ENCODE peak calls at places on chromosomes 6 and 20, in five cellular contexts. One of them, this sample, is unnamed.
A peak's percentile ranks its signal among the peaks of the same experiment; 100 is the strongest.

GRCh38 chr20:1934578-1935573 is 39.7 kb downstream of the SIRPA start:
- DNase-seq in left lung: no peak
- DNase-seq in tibial nerve: peak; percentile 69
- DNase-seq in body of pancreas: peak; percentile 54
- DNase-seq in Karpas-422: no peak
- DNase-seq in this sample: no peak

GRCh38 chr6:89037156-89037900 is 43.2 kb upstream of the PNRC1 start:
- DNase-seq in Karpas-422: no peak
- DNase-seq in tibial nerve: no peak
- DNase-seq in body of pancreas: no peak
- DNase-seq in left lung: peak; percentile 60
- DNase-seq in this sample: no peak

GRCh38 chr6:108497883-108498282 is 62.8 kb upstream of the FOXO3 start:
- DNase-seq in Karpas-422: peak; percentile 84
- DNase-seq in left lung: no peak
- DNase-seq in body of pancreas: no peak
- DNase-seq in tibial nerve: no peak
- DNase-seq in this sample: no peak

GRCh38 chr20:49431345-49431744 is 51.1 kb downstream of the KCNB1 start:
- DNase-seq in Karpas-422: no peak
- DNase-seq in left lung: no peak
- DNase-seq in tibial nerve: no peak
- DNase-seq in body of pancreas: no peak
- DNase-seq in this sample: no peak

GRCh38 chr6:15936503-15936902 is 192.4 kb upstream of the MYLIP start:
- DNase-seq in body of pancreas: no peak
- DNase-seq in tibial nerve: no peak
- DNase-seq in Karpas-422: peak; percentile 63
- DNase-seq in left lung: no peak
- DNase-seq in this sample: no peak

GRCh38 chr6:125294925-125295324 is 6.8 kb downstream of the HDDC2 start:
- DNase-seq in Karpas-422: no peak
- DNase-seq in body of pancreas: peak; percentile 34
- DNase-seq in left lung: no peak
- DNase-seq in tibial nerve: no peak
- DNase-seq in this sample: no peak

GRCh38 chr6:167560673-167561569 is 236.0 kb downstream of the TTLL2 start:
- DNase-seq in Karpas-422: no peak
- DNase-seq in left lung: no peak
- DNase-seq in body of pancreas: no peak
- DNase-seq in tibial nerve: no peak
- DNase-seq in this sample: no peak

GRCh38 chr6:31710490-31711219 is 4.0 kb downstream of the LY6G6F start:
- DNase-seq in Karpas-422: no peak
- DNase-seq in body of pancreas: no peak
- DNase-seq in tibial nerve: no peak
- DNase-seq in left lung: no peak
- DNase-seq in this sample: no peak

GRCh38 chr20:1909097-1909496 is 13.9 kb downstream of the SIRPA start:
- DNase-seq in tibial nerve: no peak
- DNase-seq in Karpas-422: no peak
- DNase-seq in body of pancreas: no peak
- DNase-seq in left lung: no peak
- DNase-seq in this sample: no peak

GRCh38 chr20:5376228-5376627 is 59.5 kb upstream of the PROKR2 start:
- DNase-seq in tibial nerve: no peak
- DNase-seq in left lung: no peak
- DNase-seq in body of pancreas: no peak
- DNase-seq in Karpas-422: no peak
- DNase-seq in this sample: no peak

GRCh38 chr20:37158248-37158647 is 20.9 kb upstream of the RPN2 start:
- DNase-seq in tibial nerve: no peak
- DNase-seq in Karpas-422: no peak
- DNase-seq in left lung: no peak
- DNase-seq in body of pancreas: no peak
- DNase-seq in this sample: no peak

GRCh38 chr6:155787168-155787567 is 331.5 kb upstream of the NOX3 start:
- DNase-seq in Karpas-422: no peak
- DNase-seq in body of pancreas: no peak
- DNase-seq in left lung: no peak
- DNase-seq in tibial nerve: no peak
- DNase-seq in this sample: no peak

GRCh38 chr20:48180039-48180438 is 394.8 kb upstream of the SULF2 start:
- DNase-seq in left lung: no peak
- DNase-seq in body of pancreas: no peak
- DNase-seq in tibial nerve: no peak
- DNase-seq in Karpas-422: no peak
- DNase-seq in this sample: no peak

GRCh38 chr6:85866758-85867401 is 224.2 kb upstream of the SYNCRIP start:
- DNase-seq in body of pancreas: no peak
- DNase-seq in Karpas-422: peak; percentile 17
- DNase-seq in tibial nerve: no peak
- DNase-seq in left lung: no peak
- DNase-seq in this sample: no peak

GRCh38 chr6:167546611-167547327 is 221.9 kb downstream of the TTLL2 start:
- DNase-seq in body of pancreas: peak; percentile 93
- DNase-seq in tibial nerve: no peak
- DNase-seq in left lung: no peak
- DNase-seq in Karpas-422: no peak
- DNase-seq in this sample: no peak

GRCh38 chr6:132087391-132087790 is 136.2 kb upstream of the CCN2 start:
- DNase-seq in left lung: no peak
- DNase-seq in body of pancreas: no peak
- DNase-seq in Karpas-422: no peak
- DNase-seq in tibial nerve: no peak
- DNase-seq in this sample: no peak

GRCh38 chr6:149978610-149979009 is 14.9 kb downstream of the ULBP1 start:
- DNase-seq in body of pancreas: no peak
- DNase-seq in left lung: no peak
- DNase-seq in Karpas-422: no peak
- DNase-seq in tibial nerve: no peak
- DNase-seq in this sample: no peak

GRCh38 chr20:23027721-23028120 is 7.4 kb upstream of the SSTR4 start:
- DNase-seq in Karpas-422: no peak
- DNase-seq in tibial nerve: no peak
- DNase-seq in body of pancreas: no peak
- DNase-seq in left lung: no peak
- DNase-seq in this sample: no peak

GRCh38 chr20:17671051-17671450 is 11.0 kb downstream of the RRBP1 start:
- DNase-seq in tibial nerve: no peak
- DNase-seq in body of pancreas: no peak
- DNase-seq in Karpas-422: no peak
- DNase-seq in left lung: no peak
- DNase-seq in this sample: no peak

GRCh38 chr6:45663181-45664180 is 285.7 kb upstream of the SUPT3H start:
- DNase-seq in body of pancreas: no peak
- DNase-seq in tibial nerve: no peak
- DNase-seq in Karpas-422: no peak
- DNase-seq in left lung: no peak
- DNase-seq in this sample: no peak

GRCh38 chr20:47150403-47151152 is 205.9 kb downstream of the ZMYND8 start:
- DNase-seq in tibial nerve: peak; percentile 53
- DNase-seq in left lung: peak; percentile 69
- DNase-seq in Karpas-422: peak; percentile 81
- DNase-seq in body of pancreas: peak; percentile 33
- DNase-seq in this sample: no peak

GRCh38 chr6:1771324-1771723 is 161.6 kb downstream of the FOXC1 start:
- DNase-seq in body of pancreas: no peak
- DNase-seq in left lung: no peak
- DNase-seq in tibial nerve: no peak
- DNase-seq in Karpas-422: no peak
- DNase-seq in this sample: no peak

GRCh38 chr6:6659600-6660327 is 71.2 kb downstream of the LY86 start:
- DNase-seq in tibial nerve: no peak
- DNase-seq in left lung: peak; percentile 66
- DNase-seq in Karpas-422: peak; percentile 91
- DNase-seq in body of pancreas: no peak
- DNase-seq in this sample: no peak
- H3K27ac ChIP-seq in tibial nerve: no peak overlapping the region
- H3K27ac ChIP-seq in left lung: peak overlapping the region; percentile 65
- H3K27ac ChIP-seq in Karpas-422: peak overlapping the region; percentile 91
- H3K27ac ChIP-seq in body of pancreas: no peak overlapping the region
- H3K27ac ChIP-seq in this sample: no peak overlapping the region

GRCh38 chr6:159080217-159080976 is 35.6 kb upstream of the TAGAP start:
- DNase-seq in body of pancreas: no peak
- DNase-seq in Karpas-422: peak; percentile 85
- DNase-seq in tibial nerve: no peak
- DNase-seq in left lung: no peak
- DNase-seq in this sample: no peak
- H3K27ac ChIP-seq in body of pancreas: no peak overlapping the region
- H3K27ac ChIP-seq in Karpas-422: peak overlapping the region; percentile 75
- H3K27ac ChIP-seq in tibial nerve: no peak overlapping the region
- H3K27ac ChIP-seq in left lung: no peak overlapping the region
- H3K27ac ChIP-seq in this sample: no peak overlapping the region

DNA sequence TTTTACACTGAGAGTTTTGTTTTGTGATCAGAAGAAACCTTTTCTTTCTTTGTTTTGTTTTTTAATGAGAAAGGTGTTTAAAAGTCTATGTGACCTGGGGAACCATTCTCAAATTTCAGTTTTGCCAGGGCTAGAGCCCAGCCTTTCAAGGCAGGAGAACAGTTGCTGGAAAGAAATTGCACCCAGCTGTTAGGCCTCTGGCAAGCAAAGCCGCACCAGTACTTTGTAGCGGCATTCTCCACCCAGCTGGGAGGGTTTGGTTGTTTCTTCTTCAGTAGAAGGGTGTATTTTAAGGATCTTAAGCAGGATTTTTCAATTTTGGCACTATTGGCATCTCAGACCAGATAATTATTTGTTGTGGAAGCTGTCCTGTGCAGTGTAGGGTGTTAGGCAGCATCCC is 16.6 kb upstream of the MAPK13 start:
- DNase-seq in tibial nerve: no peak
- DNase-seq in left lung: no peak
- DNase-seq in body of pancreas: no peak
- DNase-seq in Karpas-422: no peak
- DNase-seq in this sample: no peak
- H3K27ac ChIP-seq in tibial nerve: no peak overlapping the region
- H3K27ac ChIP-seq in left lung: no peak overlapping the region
- H3K27ac ChIP-seq in body of pancreas: no peak overlapping the region
- H3K27ac ChIP-seq in Karpas-422: peak overlapping the region; percentile 92
- H3K27ac ChIP-seq in this sample: no peak overlapping the region

DNA sequence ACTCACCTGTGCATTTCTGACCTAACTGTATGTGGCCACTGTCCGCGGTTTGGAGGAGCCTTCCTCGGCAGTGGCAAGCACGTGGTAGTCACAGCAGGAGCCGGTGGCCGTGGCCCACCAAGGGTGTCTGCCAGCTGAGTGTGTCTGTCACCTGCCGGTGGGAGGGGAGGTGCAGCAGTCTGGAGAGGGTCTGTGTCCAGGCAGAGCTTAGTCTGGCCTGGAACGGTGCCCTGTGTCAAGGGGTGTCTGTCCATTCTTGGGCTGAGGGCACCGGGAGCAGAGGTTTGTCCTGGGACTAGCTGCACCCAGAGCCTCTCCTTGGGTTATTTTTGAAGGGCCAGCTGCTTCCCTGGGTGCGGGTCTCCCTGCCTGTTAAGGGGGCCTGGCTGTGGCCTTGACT is 5.0 kb downstream of the RBM38 start:
- DNase-seq in tibial nerve: no peak
- DNase-seq in Karpas-422: peak; percentile 53
- DNase-seq in body of pancreas: no peak
- DNase-seq in left lung: no peak
- DNase-seq in this sample: no peak
- H3K27ac ChIP-seq in tibial nerve: peak overlapping the region; percentile 84
- H3K27ac ChIP-seq in Karpas-422: peak overlapping the region; percentile 98
- H3K27ac ChIP-seq in body of pancreas: no peak overlapping the region
- H3K27ac ChIP-seq in left lung: no peak overlapping the region
- H3K27ac ChIP-seq in this sample: peak overlapping the region; percentile 72

GRCh38 chr6:41958022-41958856 is 16.6 kb upstream of the CCND3 start:
- DNase-seq in left lung: no peak
- DNase-seq in tibial nerve: no peak
- DNase-seq in Karpas-422: no peak
- DNase-seq in body of pancreas: no peak
- DNase-seq in this sample: no peak
- H3K27ac ChIP-seq in left lung: no peak overlapping the region
- H3K27ac ChIP-seq in tibial nerve: no peak overlapping the region
- H3K27ac ChIP-seq in Karpas-422: no peak overlapping the region
- H3K27ac ChIP-seq in body of pancreas: no peak overlapping the region
- H3K27ac ChIP-seq in this sample: no peak overlapping the region

DNA sequence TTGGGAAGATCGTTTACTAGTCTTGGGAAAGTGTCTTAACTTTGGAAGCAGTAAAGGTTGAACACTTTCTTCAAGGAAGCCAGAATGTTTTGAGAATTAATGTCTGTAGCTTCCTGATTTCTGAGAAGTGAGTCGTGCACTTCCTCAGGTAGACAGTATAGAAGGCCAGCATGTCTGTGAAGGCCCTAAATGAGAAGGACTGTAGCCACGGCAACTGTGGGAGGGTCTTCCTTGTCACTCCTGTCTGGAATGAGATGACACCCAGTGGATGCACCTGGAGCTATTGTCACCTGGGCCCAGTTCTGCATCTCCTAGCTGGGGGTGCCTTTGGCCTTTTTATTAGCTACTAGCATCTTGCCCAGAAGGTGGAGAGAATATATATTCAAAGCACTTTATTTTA is 8.8 kb downstream of the STX16 start:
- DNase-seq in tibial nerve: no peak
- DNase-seq in left lung: no peak
- DNase-seq in Karpas-422: no peak
- DNase-seq in body of pancreas: no peak
- DNase-seq in this sample: no peak
- H3K27ac ChIP-seq in tibial nerve: no peak overlapping the region
- H3K27ac ChIP-seq in left lung: no peak overlapping the region
- H3K27ac ChIP-seq in Karpas-422: peak overlapping the region; percentile 57
- H3K27ac ChIP-seq in body of pancreas: no peak overlapping the region
- H3K27ac ChIP-seq in this sample: no peak overlapping the region

DNA sequence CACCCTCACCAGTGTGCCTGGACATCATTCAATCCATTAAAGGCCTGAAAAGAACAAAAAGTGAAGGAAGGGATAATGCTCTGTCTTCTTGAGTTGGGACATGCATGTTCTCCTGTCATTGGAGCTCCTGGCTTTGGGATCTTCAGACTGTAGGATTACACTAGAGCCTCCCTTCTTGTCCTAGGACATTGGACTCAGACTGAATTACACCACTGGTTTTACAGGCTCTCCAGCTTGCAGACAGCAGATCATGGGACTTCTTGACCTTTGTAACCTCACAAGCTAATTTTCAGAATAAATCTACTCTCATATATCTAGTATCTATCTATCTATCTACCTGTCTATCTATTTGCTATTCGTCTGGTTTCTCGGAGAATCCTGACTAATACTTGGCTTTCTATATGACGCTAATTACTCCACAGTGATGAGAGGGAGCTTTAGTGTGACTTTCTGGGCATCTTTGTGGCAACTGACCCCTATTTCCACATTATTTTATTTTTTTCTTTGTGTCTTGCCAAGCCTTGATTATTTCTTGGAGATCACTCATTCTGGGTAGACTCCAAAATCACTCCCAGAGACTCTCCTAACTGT is 151.9 kb upstream of the ZNF184 start:
- DNase-seq in tibial nerve: no peak
- DNase-seq in Karpas-422: no peak
- DNase-seq in body of pancreas: no peak
- DNase-seq in left lung: no peak
- DNase-seq in this sample: no peak
- H3K27ac ChIP-seq in tibial nerve: no peak overlapping the region
- H3K27ac ChIP-seq in Karpas-422: no peak overlapping the region
- H3K27ac ChIP-seq in body of pancreas: no peak overlapping the region
- H3K27ac ChIP-seq in left lung: no peak overlapping the region
- H3K27ac ChIP-seq in this sample: no peak overlapping the region

GRCh38 chr6:159989882-159990480 is 21.1 kb downstream of the IGF2R start:
- DNase-seq in tibial nerve: no peak
- DNase-seq in Karpas-422: no peak
- DNase-seq in left lung: no peak
- DNase-seq in body of pancreas: no peak
- DNase-seq in this sample: no peak
- H3K27ac ChIP-seq in tibial nerve: no peak overlapping the region
- H3K27ac ChIP-seq in Karpas-422: no peak overlapping the region
- H3K27ac ChIP-seq in left lung: no peak overlapping the region
- H3K27ac ChIP-seq in body of pancreas: no peak overlapping the region
- H3K27ac ChIP-seq in this sample: no peak overlapping the region

GRCh38 chr6:139334791-139335446 is 39.5 kb downstream of the CITED2 start:
- DNase-seq in left lung: no peak
- DNase-seq in tibial nerve: no peak
- DNase-seq in body of pancreas: no peak
- DNase-seq in Karpas-422: peak; percentile 71
- DNase-seq in this sample: no peak
- H3K27ac ChIP-seq in left lung: no peak overlapping the region
- H3K27ac ChIP-seq in tibial nerve: no peak overlapping the region
- H3K27ac ChIP-seq in body of pancreas: no peak overlapping the region
- H3K27ac ChIP-seq in Karpas-422: peak overlapping the region; percentile 96
- H3K27ac ChIP-seq in this sample: no peak overlapping the region